ENCODE peak calls at places on chromosomes 7 and 10, in five cellular contexts. One of them, this sample, is unnamed.

GRCh38 chr10:116960066-116960465 is 44.9 kb downstream of the SHTN1 start:
- DNase-seq in K562: no peak
- DNase-seq in HepG2: no peak
- DNase-seq in H1: no peak
- DNase-seq in GM12878: no peak
- DNase-seq in this sample: no peak

GRCh38 chr10:102564209-102564834 is 60.5 kb downstream of the SUFU start:
- DNase-seq in K562: no peak
- DNase-seq in HepG2: no peak
- DNase-seq in H1: no peak
- DNase-seq in GM12878: peak; percentile 16
- DNase-seq in this sample: no peak

GRCh38 chr10:119597405-119598186 is 832 bp upstream of the TIAL1 start:
- DNase-seq in K562: no peak
- DNase-seq in HepG2: no peak
- DNase-seq in H1: no peak
- DNase-seq in GM12878: peak; percentile 52
- DNase-seq in this sample: no peak

GRCh38 chr10:102384606-102385429 is 10.7 kb upstream of the NFKB2 start:
- DNase-seq in K562: no peak
- DNase-seq in HepG2: peak; percentile 57
- DNase-seq in H1: no peak
- DNase-seq in GM12878: no peak
- DNase-seq in this sample: no peak

GRCh38 chr7:114943953-114944741 is 22.3 kb downstream of the MDFIC start:
- DNase-seq in K562: no peak
- DNase-seq in HepG2: no peak
- DNase-seq in H1: no peak
- DNase-seq in GM12878: no peak
- DNase-seq in this sample: no peak

GRCh38 chr10:11016959-11017574 is 605 bp upstream of the CELF2 start:
- DNase-seq in K562: no peak
- DNase-seq in HepG2: no peak
- DNase-seq in H1: no peak
- DNase-seq in GM12878: no peak
- DNase-seq in this sample: no peak

GRCh38 chr7:155815332-155816191 is 3.3 kb upstream of the SHH start:
- DNase-seq in K562: peak; percentile 81
- DNase-seq in HepG2: no peak
- DNase-seq in H1: no peak
- DNase-seq in GM12878: no peak
- DNase-seq in this sample: no peak

GRCh38 chr7:132393789-132394261 is 182.4 kb downstream of the PLXNA4 start:
- DNase-seq in K562: no peak
- DNase-seq in HepG2: no peak
- DNase-seq in H1: no peak
- DNase-seq in GM12878: no peak
- DNase-seq in this sample: no peak

GRCh38 chr7:81175291-81175942 is 256.6 kb upstream of the SEMA3C start:
- DNase-seq in K562: no peak
- DNase-seq in HepG2: no peak
- DNase-seq in H1: no peak
- DNase-seq in GM12878: no peak
- DNase-seq in this sample: no peak

GRCh38 chr7:152865461-152865860 is 105.9 kb downstream of the ACTR3B start:
- DNase-seq in K562: no peak
- DNase-seq in HepG2: no peak
- DNase-seq in H1: no peak
- DNase-seq in GM12878: no peak
- DNase-seq in this sample: no peak

GRCh38 chr10:6348091-6348862 is 145.5 kb downstream of the PFKFB3 start:
- DNase-seq in K562: no peak
- DNase-seq in HepG2: no peak
- DNase-seq in H1: no peak
- DNase-seq in GM12878: peak; percentile 93
- DNase-seq in this sample: no peak

GRCh38 chr10:103295391-103296044 is 18.6 kb downstream of the INA start:
- DNase-seq in K562: no peak
- DNase-seq in HepG2: no peak
- DNase-seq in H1: no peak
- DNase-seq in GM12878: no peak
- DNase-seq in this sample: no peak

GRCh38 chr7:133051066-133051465 is 30.8 kb downstream of the CHCHD3 start:
- DNase-seq in K562: peak; percentile 70
- DNase-seq in HepG2: no peak
- DNase-seq in H1: no peak
- DNase-seq in GM12878: no peak
- DNase-seq in this sample: no peak

GRCh38 chr7:142567676-142568075 is 181.6 kb upstream of the PRSS1 start:
- DNase-seq in K562: no peak
- DNase-seq in HepG2: no peak
- DNase-seq in H1: no peak
- DNase-seq in GM12878: no peak
- DNase-seq in this sample: no peak

GRCh38 chr7:24591152-24591551 is 17.9 kb downstream of the PALS2 start:
- DNase-seq in K562: no peak
- DNase-seq in HepG2: no peak
- DNase-seq in H1: no peak
- DNase-seq in GM12878: no peak
- DNase-seq in this sample: no peak

GRCh38 chr7:137476937-137477336 is 133.4 kb upstream of the PTN start:
- DNase-seq in K562: no peak
- DNase-seq in HepG2: no peak
- DNase-seq in H1: no peak
- DNase-seq in GM12878: no peak
- DNase-seq in this sample: no peak

DNA sequence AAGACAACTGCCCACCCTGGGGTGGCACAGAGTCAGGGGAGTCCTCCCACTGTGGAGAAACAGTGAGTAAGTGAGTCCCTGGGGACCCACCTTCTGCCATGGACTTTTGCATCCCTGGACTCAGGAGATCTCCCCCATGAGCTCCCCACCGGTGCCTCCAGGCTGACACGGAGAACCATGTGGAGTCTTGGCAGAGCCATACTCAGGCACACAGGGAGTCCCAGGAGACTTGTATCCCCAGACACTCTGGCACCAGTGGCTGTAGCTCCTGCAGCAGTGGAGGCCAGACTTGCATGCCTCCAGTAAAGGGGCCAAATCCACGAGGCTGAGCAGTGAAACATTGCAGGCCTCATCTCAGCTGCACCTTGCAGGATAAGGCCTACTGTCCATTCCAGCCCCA is 791.4 kb downstream of the PCDH15 start:
- DNase-seq in K562: no peak
- DNase-seq in HepG2: no peak
- DNase-seq in H1: no peak
- DNase-seq in GM12878: no peak
- DNase-seq in this sample: no peak
- TF ChIP-seq YY1 in K562: no peak
- TF ChIP-seq YY1 in HepG2: no peak
- TF ChIP-seq YY1 in H1: no peak
- TF ChIP-seq YY1 in GM12878: no peak
- TF ChIP-seq YY1 in this sample: no peak

GRCh38 chr7:116524609-116525297 is at the start of gene CAV1:
- DNase-seq in K562: peak; percentile 75
- DNase-seq in HepG2: no peak
- DNase-seq in H1: peak; percentile 76
- DNase-seq in GM12878: no peak
- DNase-seq in this sample: peak; percentile 92
- TF ChIP-seq CEBPB in K562: no peak
- TF ChIP-seq CEBPB in HepG2: no peak
- TF ChIP-seq CEBPB in H1: no peak
- TF ChIP-seq CEBPB in GM12878: no peak
- TF ChIP-seq CEBPB in this sample: no peak

GRCh38 chr7:17307558-17307957 is 9.1 kb downstream of the AHR start:
- DNase-seq in K562: no peak
- DNase-seq in HepG2: no peak
- DNase-seq in H1: no peak
- DNase-seq in GM12878: no peak
- DNase-seq in this sample: no peak

GRCh38 chr7:17307033-17307432 is 8.6 kb downstream of the AHR start:
- DNase-seq in K562: no peak
- DNase-seq in HepG2: peak; percentile 49
- DNase-seq in H1: no peak
- DNase-seq in GM12878: no peak
- DNase-seq in this sample: no peak

GRCh38 chr7:17305387-17306171 is 7.1 kb downstream of the AHR start:
- DNase-seq in K562: no peak
- DNase-seq in HepG2: no peak
- DNase-seq in H1: no peak
- DNase-seq in GM12878: no peak
- DNase-seq in this sample: no peak

GRCh38 chr7:17302575-17303142 is 4.2 kb downstream of the AHR start:
- DNase-seq in K562: no peak
- DNase-seq in HepG2: no peak
- DNase-seq in H1: no peak
- DNase-seq in GM12878: peak; percentile 40
- DNase-seq in this sample: no peak

GRCh38 chr7:17304926-17305325 is 6.5 kb downstream of the AHR start:
- DNase-seq in K562: no peak
- DNase-seq in HepG2: no peak
- DNase-seq in H1: no peak
- DNase-seq in GM12878: no peak
- DNase-seq in this sample: peak; percentile 88
- TF ChIP-seq YY1 in K562: no peak
- TF ChIP-seq YY1 in HepG2: no peak
- TF ChIP-seq YY1 in H1: no peak
- TF ChIP-seq YY1 in GM12878: no peak
- TF ChIP-seq YY1 in this sample: no peak

DNA sequence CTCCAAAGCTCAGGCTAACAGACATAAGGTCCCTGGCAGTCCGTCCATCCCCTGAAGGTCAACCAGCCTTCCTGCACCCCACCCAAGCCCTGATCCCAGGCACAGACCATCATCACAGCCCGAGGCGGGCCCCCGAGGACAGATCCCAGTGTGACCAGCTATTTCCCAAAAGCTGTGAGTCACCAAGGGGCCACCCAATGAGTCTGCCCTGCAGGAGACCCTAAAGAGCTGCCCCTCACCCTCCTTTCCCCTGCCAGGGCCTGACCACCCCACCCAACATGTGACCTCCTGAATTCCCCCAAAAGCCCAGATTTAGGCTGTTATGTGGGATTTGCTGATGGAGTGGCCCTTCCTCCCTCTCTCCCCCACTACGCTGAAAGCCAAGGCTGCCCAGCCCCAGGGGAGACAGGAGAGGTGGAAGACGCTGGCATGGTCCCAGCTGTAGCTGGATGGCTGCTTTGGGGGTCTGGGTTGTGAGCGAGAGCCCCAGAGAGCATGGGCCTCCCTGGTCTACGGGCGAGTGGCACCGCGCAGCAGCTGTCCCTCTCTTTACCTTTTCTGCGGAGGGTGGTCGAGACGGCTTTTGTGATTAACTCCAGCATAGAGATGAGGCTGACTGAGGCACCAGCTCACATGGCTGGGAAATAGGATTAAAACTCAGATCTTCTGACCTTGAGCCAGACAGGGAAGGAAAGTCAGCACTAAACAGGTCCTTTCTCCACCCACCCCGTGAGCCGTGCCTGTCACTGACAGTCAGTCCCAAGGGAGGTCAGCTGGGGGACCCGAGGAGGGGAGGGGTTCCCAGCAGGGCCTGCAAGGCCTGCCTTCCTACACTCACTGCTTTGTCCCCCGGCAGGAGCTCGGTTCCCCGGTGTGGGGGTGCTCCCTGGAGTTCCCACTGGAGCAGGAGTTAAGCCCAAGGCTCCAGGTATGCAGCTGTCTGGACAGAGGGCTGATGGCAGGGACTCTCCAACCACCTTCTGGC is 16.7 kb downstream of the ELN start:
- DNase-seq in K562: no peak
- DNase-seq in HepG2: no peak
- DNase-seq in H1: no peak
- DNase-seq in GM12878: no peak
- DNase-seq in this sample: no peak
- TF ChIP-seq CEBPB in K562: no peak
- TF ChIP-seq CEBPB in HepG2: no peak
- TF ChIP-seq CEBPB in H1: no peak
- TF ChIP-seq CEBPB in GM12878: no peak
- TF ChIP-seq CEBPB in this sample: no peak

GRCh38 chr10:21173964-21174669 is 277.0 kb upstream of the NEBL start:
- DNase-seq in K562: peak; percentile 59
- DNase-seq in HepG2: no peak
- DNase-seq in H1: no peak
- DNase-seq in GM12878: no peak
- DNase-seq in this sample: peak; percentile 63
- TF ChIP-seq YY1 in K562: no peak
- TF ChIP-seq YY1 in HepG2: no peak
- TF ChIP-seq YY1 in H1: no peak
- TF ChIP-seq YY1 in GM12878: no peak
- TF ChIP-seq YY1 in this sample: no peak

GRCh38 chr10:79163663-79163970 is 94.9 kb downstream of the ZMIZ1 start:
- DNase-seq in K562: no peak
- DNase-seq in HepG2: no peak
- DNase-seq in H1: no peak
- DNase-seq in GM12878: no peak
- DNase-seq in this sample: no peak

GRCh38 chr10:79164075-79164474 is 95.3 kb downstream of the ZMIZ1 start:
- DNase-seq in K562: no peak
- DNase-seq in HepG2: no peak
- DNase-seq in H1: no peak
- DNase-seq in GM12878: no peak
- DNase-seq in this sample: no peak

GRCh38 chr10:79161557-79161956 is 92.8 kb downstream of the ZMIZ1 start:
- DNase-seq in K562: no peak
- DNase-seq in HepG2: no peak
- DNase-seq in H1: no peak
- DNase-seq in GM12878: no peak
- DNase-seq in this sample: no peak

GRCh38 chr10:79162022-79162421 is 93.3 kb downstream of the ZMIZ1 start:
- DNase-seq in K562: no peak
- DNase-seq in HepG2: no peak
- DNase-seq in H1: no peak
- DNase-seq in GM12878: no peak
- DNase-seq in this sample: no peak

GRCh38 chr10:79162861-79163662 is 94.3 kb downstream of the ZMIZ1 start:
- DNase-seq in K562: no peak
- DNase-seq in HepG2: no peak
- DNase-seq in H1: no peak
- DNase-seq in GM12878: no peak
- DNase-seq in this sample: no peak
- TF ChIP-seq CEBPB in K562: no peak
- TF ChIP-seq CEBPB in HepG2: no peak
- TF ChIP-seq CEBPB in H1: no peak
- TF ChIP-seq CEBPB in GM12878: no peak
- TF ChIP-seq CEBPB in this sample: no peak

DNA sequence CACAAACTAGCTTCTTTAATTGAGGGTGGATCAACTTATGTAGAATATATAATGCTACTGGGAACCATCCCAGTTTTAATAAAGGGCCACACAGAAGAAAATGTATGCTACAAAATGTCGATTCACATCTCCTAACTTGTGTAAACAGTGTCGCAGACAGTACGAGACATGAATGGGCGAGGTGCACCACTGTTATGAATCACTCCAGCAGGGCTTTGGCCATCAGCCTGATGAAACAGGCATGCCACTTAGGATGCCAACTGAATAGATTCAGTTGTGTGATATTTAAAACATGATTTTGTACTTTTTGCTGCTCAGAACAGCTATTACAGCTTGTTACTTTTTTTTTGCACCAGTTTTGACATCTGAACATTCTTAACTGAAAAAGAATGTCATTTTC is 138.0 kb downstream of the VTI1A start:
- DNase-seq in K562: no peak
- DNase-seq in HepG2: no peak
- DNase-seq in H1: no peak
- DNase-seq in GM12878: no peak
- DNase-seq in this sample: peak; percentile 36
- TF ChIP-seq YY1 in K562: no peak
- TF ChIP-seq YY1 in HepG2: no peak
- TF ChIP-seq YY1 in H1: no peak
- TF ChIP-seq YY1 in GM12878: no peak
- TF ChIP-seq YY1 in this sample: no peak

This sample was measured in HCT116.